ENCODE peak calls at places on chromosome 9, in nine cellular contexts. S, D, P, I, M, T, U, W and Q are unnamed samples.

GRCh38 chr9:21017092-21017491 is 14.3 kb downstream of the HACD4 start:
- DNase-seq in S (no peak), D (peak), P (no peak), I (no peak), M (no peak), T (no peak), U (peak), W (no peak), Q (no peak)

GRCh38 chr9:20593551-20593950 is 28.7 kb downstream of the MLLT3 start:
- DNase-seq in S (no peak), D (no peak), P (no peak), I (no peak), M (no peak), T (no peak), U (peak), W (no peak), Q (no peak)

GRCh38 chr9:136095028-136095494 is at the start of gene NACC2:
- DNase-seq in S (peak), D (peak), P (peak), I (peak), M (no peak), T (no peak), U (peak), W (no peak), Q (no peak)

GRCh38 chr9:70466976-70467551 is 52.6 kb upstream of the KLF9 start:
- DNase-seq in S (no peak), D (peak), P (no peak), I (no peak), M (no peak), T (no peak), U (peak), W (no peak), Q (no peak)

GRCh38 chr9:33273972-33274328 is 9.1 kb downstream of the CHMP5 start:
- DNase-seq in S (no peak), D (no peak), P (no peak), I (no peak), M (no peak), T (no peak), U (peak), W (no peak), Q (no peak)

GRCh38 chr9:32543047-32543446 is 9.1 kb upstream of the SMIM27 start:
- DNase-seq in S (no peak), D (no peak), P (no peak), I (no peak), M (no peak), T (no peak), U (no peak), W (no peak), Q (no peak)

GRCh38 chr9:20220286-20220685 is 402.0 kb downstream of the MLLT3 start:
- DNase-seq in S (no peak), D (no peak), P (no peak), I (no peak), M (no peak), T (no peak), U (peak), W (no peak), Q (no peak)

GRCh38 chr9:135082536-135082935 is 4.9 kb upstream of the OLFM1 start:
- DNase-seq in S (no peak), D (no peak), P (no peak), I (no peak), M (no peak), T (no peak), U (no peak), W (no peak), Q (peak)

GRCh38 chr9:83582026-83582425 is 40.9 kb upstream of the IDNK start:
- DNase-seq in S (no peak), D (no peak), P (no peak), I (no peak), M (no peak), T (no peak), U (peak), W (no peak), Q (no peak)

GRCh38 chr9:98191615-98192502 is 578 bp downstream of the CORO2A start:
- DNase-seq in S (no peak), D (no peak), P (no peak), I (no peak), M (no peak), T (peak), U (no peak), W (no peak), Q (no peak)

GRCh38 chr9:98176391-98177259 is 15.8 kb downstream of the CORO2A start:
- DNase-seq in S (no peak), D (no peak), P (no peak), I (no peak), M (no peak), T (no peak), U (no peak), W (no peak), Q (no peak)

GRCh38 chr9:127193483-127193882 is 71.0 kb upstream of the ANGPTL2 start:
- DNase-seq in S (no peak), D (no peak), P (no peak), I (no peak), M (no peak), T (no peak), U (no peak), W (no peak), Q (no peak)

GRCh38 chr9:22815246-22815645 is 368.6 kb downstream of the DMRTA1 start:
- DNase-seq in S (no peak), D (no peak), P (no peak), I (no peak), M (no peak), T (no peak), U (no peak), W (no peak), Q (no peak)

GRCh38 chr9:12855066-12855465 is 80.2 kb downstream of the LURAP1L start:
- DNase-seq in S (no peak), D (no peak), P (no peak), I (no peak), M (no peak), T (no peak), U (no peak), W (no peak), Q (peak)

GRCh38 chr9:19748278-19749126 is 40.3 kb downstream of the SLC24A2 start:
- DNase-seq in S (no peak), D (no peak), P (no peak), I (no peak), M (no peak), T (no peak), U (peak), W (no peak), Q (no peak)

GRCh38 chr9:135961811-135962695 is 880 bp upstream of the UBAC1 start:
- DNase-seq in S (no peak), D (no peak), P (no peak), I (no peak), M (no peak), T (no peak), U (no peak), W (no peak), Q (no peak)

GRCh38 chr9:130215341-130216119 is 43.3 kb downstream of the NCS1 start:
- DNase-seq in S (no peak), D (no peak), P (no peak), I (no peak), M (no peak), T (no peak), U (no peak), W (no peak), Q (no peak)

GRCh38 chr9:122807271-122807900 is 7.5 kb downstream of the OR1K1 start:
- DNase-seq in S (no peak), D (no peak), P (no peak), I (no peak), M (no peak), T (no peak), U (no peak), W (no peak), Q (no peak)

GRCh38 chr9:15306068-15306756 is 804 bp downstream of the TTC39B start:
- DNase-seq in S (peak), D (peak), P (peak), I (peak), M (no peak), T (peak), U (peak), W (peak), Q (peak)

GRCh38 chr9:117526674-117527073 is 111.8 kb upstream of the ASTN2 start:
- DNase-seq in S (no peak), D (no peak), P (no peak), I (no peak), M (no peak), T (no peak), U (no peak), W (no peak), Q (peak)

GRCh38 chr9:14345586-14346237 is 31.8 kb upstream of the NFIB start:
- DNase-seq in S (peak), D (no peak), P (no peak), I (no peak), M (no peak), T (no peak), U (no peak), W (no peak), Q (no peak)

GRCh38 chr9:87148391-87149237 is 201.3 kb upstream of the GAS1 start:
- DNase-seq in S (peak), D (peak), P (peak), I (peak), M (no peak), T (no peak), U (peak), W (no peak), Q (peak)

GRCh38 chr9:127176631-127177030 is 54.2 kb upstream of the ANGPTL2 start:
- DNase-seq in S (no peak), D (no peak), P (no peak), I (no peak), M (no peak), T (no peak), U (no peak), W (no peak), Q (no peak)

GRCh38 chr9:129487658-129488483 is 133.0 kb downstream of the C9orf50 start:
- DNase-seq in S (no peak), D (peak), P (no peak), I (peak), M (peak), T (no peak), U (peak), W (no peak), Q (peak)

GRCh38 chr9:136693490-136694162 is 6.4 kb upstream of the AGPAT2 start:
- DNase-seq in S (peak), D (peak), P (no peak), I (no peak), M (no peak), T (no peak), U (peak), W (no peak), Q (peak)